ENCODE peak calls at places on chromosome 9, in five cellular contexts. D, Q, W, I and O are unnamed samples.
A peak's percentile ranks its signal among the peaks of the same experiment; 100 is the strongest.

GRCh38 chr9:134344821-134345310 is 18.6 kb downstream of the RXRA start:
- DNase-seq in D (no peak), Q (no peak), W (no peak), I (no peak), O (no peak)

GRCh38 chr9:120412425-120412951 is 167.5 kb downstream of the CDK5RAP2 start:
- DNase-seq in D (no peak), Q (peak; percentile 54), W (no peak), I (no peak), O (no peak)

GRCh38 chr9:136525841-136526499 is 19.9 kb downstream of the NOTCH1 start:
- DNase-seq in D (no peak), Q (no peak), W (no peak), I (no peak), O (no peak)

GRCh38 chr9:123107639-123108285 is 74.3 kb downstream of the GPR21 start:
- DNase-seq in D (no peak), Q (no peak), W (no peak), I (no peak), O (no peak)

GRCh38 chr9:114072181-114073140 is 5.6 kb downstream of the AMBP start:
- DNase-seq in D (no peak), Q (peak; percentile 32), W (no peak), I (no peak), O (no peak)

GRCh38 chr9:135137398-135137832 is 49.9 kb downstream of the OLFM1 start:
- DNase-seq in D (no peak), Q (no peak), W (no peak), I (no peak), O (no peak)

GRCh38 chr9:70080481-70081119 is 37.0 kb downstream of the MAMDC2 start:
- DNase-seq in D (no peak), Q (peak; percentile 58), W (peak; percentile 35), I (no peak), O (peak; percentile 60)

GRCh38 chr9:2302606-2303005 is 287.5 kb downstream of the SMARCA2 start:
- DNase-seq in D (no peak), Q (no peak), W (no peak), I (no peak), O (no peak)

GRCh38 chr9:88987646-88988045 is 3.6 kb upstream of the S1PR3 start:
- DNase-seq in D (no peak), Q (no peak), W (no peak), I (no peak), O (no peak)

GRCh38 chr9:78788101-78788500 is 491.2 kb downstream of the PSAT1 start:
- DNase-seq in D (no peak), Q (no peak), W (no peak), I (no peak), O (no peak)

GRCh38 chr9:122331523-122331927 is 39.3 kb upstream of the PTGS1 start:
- DNase-seq in D (no peak), Q (no peak), W (no peak), I (no peak), O (no peak)

GRCh38 chr9:130028493-130029222 is 14.3 kb downstream of the FNBP1 start:
- DNase-seq in D (no peak), Q (no peak), W (no peak), I (no peak), O (no peak)

GRCh38 chr9:87180846-87181245 is 233.5 kb upstream of the GAS1 start:
- DNase-seq in D (no peak), Q (no peak), W (no peak), I (no peak), O (no peak)

GRCh38 chr9:86096382-86096781 is 3.0 kb downstream of the GOLM1 start:
- DNase-seq in D (no peak), Q (peak; percentile 55), W (no peak), I (no peak), O (no peak)

GRCh38 chr9:137745541-137745991 is 126.8 kb downstream of the EHMT1 start:
- DNase-seq in D (no peak), Q (peak; percentile 39), W (peak; percentile 6), I (no peak), O (no peak)

GRCh38 chr9:127005770-127006314 is 91.3 kb downstream of the RALGPS1 start:
- DNase-seq in D (no peak), Q (no peak), W (no peak), I (no peak), O (no peak)

GRCh38 chr9:116174347-116174746 is 20.8 kb downstream of the PAPPA start:
- DNase-seq in D (no peak), Q (peak; percentile 67), W (peak; percentile 57), I (no peak), O (no peak)

GRCh38 chr9:84759300-84759750 is 89.8 kb downstream of the NTRK2 start:
- DNase-seq in D (no peak), Q (peak; percentile 92), W (peak; percentile 97), I (no peak), O (no peak)

GRCh38 chr9:2963307-2963706 is 119.4 kb upstream of the PUM3 start:
- DNase-seq in D (no peak), Q (no peak), W (no peak), I (no peak), O (no peak)

GRCh38 chr9:87581513-87581912 is 83.8 kb downstream of the DAPK1 start:
- DNase-seq in D (no peak), Q (no peak), W (no peak), I (no peak), O (no peak)

GRCh38 chr9:13487071-13487470 is 207.6 kb upstream of the MPDZ start:
- DNase-seq in D (no peak), Q (no peak), W (no peak), I (no peak), O (no peak)

GRCh38 chr9:129270205-129270604 is 92.1 kb upstream of the IER5L start:
- DNase-seq in D (no peak), Q (no peak), W (no peak), I (no peak), O (no peak)

GRCh38 chr9:131872702-131873101 is 132.8 kb upstream of the RAPGEF1 start:
- DNase-seq in D (no peak), Q (no peak), W (no peak), I (no peak), O (no peak)

GRCh38 chr9:101269596-101270324 is 115.0 kb downstream of the BAAT start:
- DNase-seq in D (no peak), Q (no peak), W (no peak), I (no peak), O (no peak)

GRCh38 chr9:120935383-120935857 is 8.8 kb upstream of the TRAF1 start:
- DNase-seq in D (no peak), Q (peak; percentile 99), W (peak; percentile 99), I (no peak), O (no peak)

GRCh38 chr9:627571-627970 is 213.9 kb upstream of the DMRT1 start:
- DNase-seq in D (no peak), Q (no peak), W (no peak), I (no peak), O (no peak)

GRCh38 chr9:123434619-123435240 is 78.7 kb downstream of the CRB2 start:
- DNase-seq in D (no peak), Q (no peak), W (no peak), I (no peak), O (no peak)